ENCODE peak calls at places on chromosomes 12 and 14, in four cellular contexts. S is lung, O is PC-3, V is astrocyte. J is an unnamed sample.

GRCh38 chr14:101969480-101969879 is 5.1 kb downstream of the DYNC1H1 start:
- DNase-seq in S (no peak), O (no peak), V (no peak), J (no peak)

GRCh38 chr12:6667559-6668210 is 4.8 kb upstream of the ING4 start:
- DNase-seq in S (no peak), V (no peak), O (peak; percentile 32), J (peak; percentile 52)

GRCh38 chr14:21768116-21768874 is 94.7 kb upstream of the OR4E1 start:
- DNase-seq in O (peak; percentile 53), S (no peak), V (no peak), J (no peak)

GRCh38 chr12:132066345-132066685 is 77.8 kb downstream of the DDX51 start:
- DNase-seq in S (no peak), V (no peak), O (no peak), J (no peak)

GRCh38 chr12:60172266-60172665 is 576.4 kb downstream of the SLC16A7 start:
- DNase-seq in V (peak; percentile 74), S (no peak), O (peak; percentile 66), J (no peak)

GRCh38 chr12:126469211-126469610 is 1404.0 kb downstream of the AACS start:
- DNase-seq in O (no peak), V (no peak), S (no peak), J (no peak)

GRCh38 chr14:99237288-99237687 is 34.7 kb downstream of the BCL11B start:
- DNase-seq in S (no peak), O (no peak), V (no peak), J (no peak)

GRCh38 chr12:122687091-122687490 is 16.1 kb downstream of the HCAR2 start:
- DNase-seq in V (peak; percentile 22), S (peak; percentile 87), O (peak; percentile 34), J (no peak)

GRCh38 chr12:127284870-127285431 is 982.0 kb upstream of the TMEM132C start:
- DNase-seq in V (peak; percentile 86), O (peak; percentile 91), S (no peak), J (peak; percentile 94)

GRCh38 chr12:130952106-130952505 is 1.6 kb upstream of the ADGRD1 start:
- DNase-seq in V (no peak), S (no peak), O (no peak), J (no peak)

GRCh38 chr14:21385170-21385904 is 1.5 kb upstream of the SUPT16H start:
- DNase-seq in V (no peak), S (no peak), O (no peak), J (no peak)

GRCh38 chr14:21102472-21103164 is 1.8 kb downstream of the TMEM253 start:
- DNase-seq in S (no peak), V (no peak), O (no peak), J (peak; percentile 59)

GRCh38 chr12:49358548-49359141 is 8.6 kb upstream of the SPATS2 start:
- DNase-seq in O (peak; percentile 63), S (no peak), V (no peak), J (peak; percentile 82)

GRCh38 chr12:23376238-23376637 is 573.2 kb downstream of the SOX5 start:
- DNase-seq in O (no peak), V (no peak), S (no peak), J (no peak)

GRCh38 chr14:95328876-95329503 is 9.3 kb upstream of the CLMN start:
- DNase-seq in S (no peak), O (no peak), V (no peak), J (no peak)

GRCh38 chr12:66901136-66901932 is 222.5 kb upstream of the GRIP1 start:
- DNase-seq in V (no peak), S (no peak), O (peak; percentile 32), J (no peak)

GRCh38 chr12:89309815-89310214 is 42.5 kb downstream of the DUSP6 start:
- DNase-seq in S (no peak), V (no peak), O (no peak), J (no peak)

GRCh38 chr14:33539918-33540357 is 410.9 kb downstream of the EGLN3 start:
- DNase-seq in O (peak; percentile 23), V (no peak), S (no peak), J (no peak)

GRCh38 chr14:55220230-55220629 is 28.8 kb upstream of the DLGAP5 start:
- DNase-seq in S (no peak), V (no peak), O (peak; percentile 72), J (no peak)

GRCh38 chr12:132294121-132295034 is 35.0 kb downstream of the GALNT9 start:
- DNase-seq in O (no peak), S (no peak), V (no peak), J (no peak)

GRCh38 chr14:89845346-89845745 is 109.2 kb downstream of the EFCAB11 start:
- DNase-seq in O (peak; percentile 2), S (no peak), V (peak; percentile 97), J (peak; percentile 58)

GRCh38 chr14:91570021-91570420 is 59.9 kb upstream of the PPP4R3A start:
- DNase-seq in V (no peak), O (no peak), S (no peak), J (no peak)

GRCh38 chr12:91958816-91959215 is 186.8 kb downstream of the BTG1 start:
- DNase-seq in S (no peak), O (peak; percentile 51), V (peak; percentile 80), J (peak; percentile 85)

GRCh38 chr14:103056322-103057027 is 874 bp downstream of the CDC42BPB start:
- DNase-seq in O (peak; percentile 71), V (peak; percentile 35), S (peak; percentile 69), J (peak; percentile 94)

GRCh38 chr12:42588981-42589464 is 523 bp downstream of the PRICKLE1 start:
- DNase-seq in S (peak; percentile 41), V (no peak), O (peak; percentile 64), J (peak; percentile 65)

GRCh38 chr12:58174316-58174715 is 232.9 kb downstream of the ATP23 start:
- DNase-seq in O (no peak), S (no peak), V (no peak), J (no peak)

GRCh38 chr12:27462151-27462694 is 15.7 kb downstream of the SMCO2 start:
- DNase-seq in V (peak; percentile 88), S (no peak), O (peak; percentile 73), J (peak; percentile 23)

GRCh38 chr12:96185914-96186313 is 8.3 kb upstream of the ELK3 start:
- DNase-seq in O (no peak), S (no peak), V (no peak), J (no peak)

GRCh38 chr12:19833775-19834501 is 394.6 kb downstream of the AEBP2 start:
- DNase-seq in S (no peak), O (peak; percentile 32), V (peak; percentile 69), J (no peak)

GRCh38 chr14:56585461-56586084 is 6.0 kb downstream of the TMEM260 start:
- DNase-seq in V (peak; percentile 26), O (peak; percentile 99), S (no peak), J (no peak)

GRCh38 chr14:102187044-102187443 is 47.3 kb downstream of the WDR20 start:
- DNase-seq in O (peak; percentile 65), V (peak; percentile 88), S (no peak), J (peak; percentile 87)

GRCh38 chr12:103840399-103840880 is 594 bp downstream of the NT5DC3 start:
- DNase-seq in S (no peak), V (peak; percentile 11), O (peak; percentile 45), J (peak; percentile 79)

GRCh38 chr14:31545328-31545727 is 15.9 kb upstream of the NUBPL start:
- DNase-seq in V (no peak), S (no peak), O (no peak), J (no peak)

GRCh38 chr14:31549817-31550216 is 11.4 kb upstream of the NUBPL start:
- DNase-seq in V (no peak), O (no peak), S (no peak), J (no peak)

GRCh38 chr14:31541702-31542101 is 19.5 kb upstream of the NUBPL start:
- DNase-seq in V (no peak), O (no peak), S (no peak), J (no peak)

DNA sequence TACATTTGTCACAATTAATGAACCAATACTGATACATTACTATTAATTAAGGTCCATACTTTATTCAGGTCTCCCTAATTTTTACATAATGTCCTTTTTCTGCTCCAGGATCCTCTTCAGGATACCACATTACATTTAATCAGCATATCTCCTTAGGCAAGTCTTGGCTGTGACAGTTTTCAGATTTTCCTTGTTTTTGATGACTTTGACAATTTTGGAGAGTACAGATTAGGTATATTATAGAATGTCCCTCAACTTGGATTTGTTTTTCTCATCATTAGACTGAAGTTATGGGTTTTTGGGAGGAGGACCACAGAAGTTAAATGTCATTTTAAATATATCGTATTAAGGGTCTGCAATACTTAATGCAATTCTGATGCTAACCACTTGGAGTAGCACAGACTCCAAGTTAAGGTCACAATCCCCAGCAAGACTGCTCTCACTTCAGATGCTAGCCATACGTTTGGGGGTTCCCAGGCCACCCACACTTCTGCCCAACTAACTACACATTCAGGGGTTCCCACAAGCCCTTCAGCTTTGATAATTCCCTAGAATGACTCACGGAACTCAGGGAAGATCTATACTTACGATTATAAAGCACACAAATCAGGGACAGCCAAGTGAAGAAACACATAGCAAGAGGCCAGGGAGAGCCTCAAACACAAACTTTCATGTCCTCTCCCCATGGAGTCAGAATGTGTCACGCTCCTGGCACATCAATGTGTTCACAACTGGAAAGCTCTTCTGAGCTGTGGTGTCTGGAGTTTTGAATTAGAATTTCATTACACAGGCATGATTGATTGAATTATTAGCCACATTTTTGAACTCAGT is 17.0 kb upstream of the NUBPL start:
- DNase-seq in S (no peak), V (no peak), O (peak; percentile 35), J (no peak)
- TF ChIP-seq CTCF in S (no peak), V (peak; percentile 25), O (peak; percentile 55), J (peak; percentile 41)

GRCh38 chr14:52598568-52598967 is 45.9 kb downstream of the GPR137C start:
- DNase-seq in O (no peak), V (no peak), S (no peak), J (no peak)

GRCh38 chr14:52599974-52600373 is 47.3 kb downstream of the GPR137C start:
- DNase-seq in O (no peak), V (no peak), S (no peak), J (no peak)

GRCh38 chr14:52602131-52602530 is 49.5 kb downstream of the GPR137C start:
- DNase-seq in S (no peak), V (no peak), O (no peak), J (no peak)

GRCh38 chr14:52596320-52596719 is 43.7 kb downstream of the GPR137C start:
- DNase-seq in V (no peak), S (no peak), O (no peak), J (no peak)

DNA sequence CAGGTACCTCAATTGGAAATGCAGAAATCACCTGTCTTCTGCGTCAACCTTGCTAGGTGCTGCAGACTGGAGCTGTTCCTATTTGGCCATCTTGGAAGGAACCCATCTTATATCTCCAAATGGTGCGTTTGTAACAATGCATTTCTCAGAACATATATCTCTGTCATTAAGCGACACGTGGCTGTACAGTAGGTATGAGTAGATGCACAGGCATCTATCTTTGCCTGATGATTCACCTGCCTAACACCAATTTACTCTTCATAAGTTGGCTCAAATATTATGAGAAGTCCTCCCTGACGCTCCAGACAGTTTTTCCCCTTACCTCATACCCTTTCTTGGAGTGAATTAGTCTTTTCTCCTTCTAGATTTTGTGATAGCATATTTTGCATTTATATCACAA is 44.2 kb downstream of the GPR137C start:
- DNase-seq in O (peak; percentile 47), V (peak; percentile 13), S (no peak), J (no peak)
- H3K27me3 ChIP-seq in O (no peaks in the 10 kb centered on the region), V (no peaks in the 10 kb centered on the region), S (no peaks in the 10 kb centered on the region), J (no peaks in the 10 kb centered on the region)

GRCh38 chr12:65734226-65734625 is 90.1 kb upstream of the HMGA2 start:
- DNase-seq in O (no peak), V (no peak), S (no peak), J (no peak)

GRCh38 chr12:65728913-65729793 is 95.1 kb upstream of the HMGA2 start:
- DNase-seq in V (peak; percentile 17), O (no peak), S (no peak), J (no peak)

GRCh38 chr12:65728348-65728912 is 95.9 kb upstream of the HMGA2 start:
- DNase-seq in O (no peak), V (no peak), S (no peak), J (no peak)

GRCh38 chr12:65731771-65732170 is 92.5 kb upstream of the HMGA2 start:
- DNase-seq in O (no peak), S (no peak), V (no peak), J (no peak)
- H3K27ac ChIP-seq in O (no peak overlapping the region), S (no peak overlapping the region), V (no peak overlapping the region), J (no peak overlapping the region)

GRCh38 chr12:124720019-124720686 is 143.5 kb downstream of the SCARB1 start:
- DNase-seq in O (peak; percentile 76), V (peak; percentile 88), S (no peak), J (peak; percentile 93)
- TF ChIP-seq CTCF in O (peak; percentile 48), V (peak; percentile 16), S (no peak), J (peak; percentile 30)

J was measured in osteoblast.